ENCODE peak calls at places on chromosomes 2 and 18, in nine cellular contexts. Y is Calu3; B is DMS 273 treated with DMSO at 0.1 percent for 48 hours; M is NCI-H1417; X is CD8-positive, alpha-beta T cell; J is naive thymus-derived CD8-positive, alpha-beta T cell; R is esophagus squamous epithelium; E is stimulated activated CD4-positive, alpha-beta T cell treated with anti-CD3 and anti-CD28 coated beads, Interleukin-4, amount 100 ng/mL, for 24 hours; H is M059J. D is an unnamed sample.

GRCh38 chr2:24253303-24253919 is 78.6 kb downstream of the FAM228A start:
- DNase-seq in Y (no peak), E (no peak), H (no peak), X (no peak), M (no peak), R (no peak), J (no peak), B (no peak), D (no peak)

GRCh38 chr2:73020657-73021370 is 50.7 kb downstream of the SFXN5 start:
- DNase-seq in X (no peak), H (peak; percentile 89), J (no peak), B (no peak), E (no peak), R (no peak), Y (no peak), M (no peak), D (no peak)

GRCh38 chr2:75865083-75865482 is 154.4 kb upstream of the GCFC2 start:
- DNase-seq in R (no peak), E (no peak), M (no peak), X (no peak), J (no peak), Y (no peak), B (no peak), H (no peak), D (no peak)

GRCh38 chr2:15734871-15735737 is 143.4 kb downstream of the DDX1 start:
- DNase-seq in J (no peak), M (no peak), R (no peak), B (no peak), E (no peak), Y (no peak), H (no peak), X (no peak), D (no peak)

GRCh38 chr18:34620258-34620861 is 89.7 kb upstream of the DTNA start:
- DNase-seq in J (no peak), R (no peak), H (no peak), E (no peak), B (no peak), M (no peak), X (no peak), Y (no peak), D (no peak)

GRCh38 chr18:30086351-30086750 is 956.2 kb downstream of the DSC3 start:
- DNase-seq in E (no peak), Y (no peak), B (no peak), X (no peak), J (no peak), M (no peak), R (no peak), H (no peak), D (no peak)

GRCh38 chr2:181465686-181466375 is 8.6 kb downstream of the ITGA4 start:
- DNase-seq in B (no peak), H (peak; percentile 59), M (no peak), J (no peak), E (no peak), X (no peak), Y (no peak), R (no peak), D (no peak)

GRCh38 chr2:65530547-65531320 is 98.3 kb upstream of the SPRED2 start:
- DNase-seq in M (no peak), J (no peak), Y (no peak), R (no peak), E (no peak), B (no peak), H (peak; percentile 81), X (no peak), D (no peak)

GRCh38 chr2:66472225-66472843 is 37.4 kb downstream of the MEIS1 start:
- DNase-seq in J (no peak), M (no peak), X (no peak), H (no peak), E (no peak), R (no peak), B (no peak), Y (no peak), D (no peak)

GRCh38 chr2:195830968-195831810 is 174.2 kb downstream of the SLC39A10 start:
- DNase-seq in E (no peak), Y (no peak), B (no peak), X (no peak), H (no peak), M (no peak), R (no peak), J (no peak), D (no peak)

GRCh38 chr2:9800975-9801723 is 42.1 kb upstream of the TAF1B start:
- DNase-seq in Y (peak; percentile 44), R (no peak), E (peak; percentile 66), H (peak; percentile 69), M (no peak), J (peak; percentile 52), X (peak; percentile 43), B (no peak), D (no peak)

GRCh38 chr2:28608061-28608828 is 112.4 kb downstream of the PLB1 start:
- DNase-seq in X (no peak), E (no peak), M (no peak), B (peak; percentile 94), J (no peak), R (no peak), H (no peak), Y (no peak), D (no peak)

GRCh38 chr2:64839844-64840243 is 149.4 kb upstream of the SLC1A4 start:
- DNase-seq in B (no peak), Y (no peak), R (no peak), J (peak; percentile 70), E (no peak), X (no peak), H (no peak), M (no peak), D (no peak)

GRCh38 chr18:29418136-29418535 is 1241.2 kb upstream of the CDH2 start:
- DNase-seq in H (peak; percentile 83), X (no peak), R (no peak), J (no peak), M (no peak), Y (no peak), E (no peak), B (no peak), D (no peak)

GRCh38 chr2:37890893-37891495 is 34.1 kb upstream of the RMDN2 start:
- DNase-seq in E (peak; percentile 76), X (peak; percentile 68), H (peak; percentile 64), J (peak; percentile 78), M (peak; percentile 83), R (no peak), B (no peak), Y (peak; percentile 80), D (peak; percentile 72)

GRCh38 chr2:58730764-58731487 is 489.8 kb upstream of the FANCL start:
- DNase-seq in B (no peak), Y (no peak), E (no peak), X (no peak), J (no peak), H (no peak), M (no peak), R (no peak), D (no peak)

GRCh38 chr18:50696436-50696835 is 123.4 kb downstream of the MRO start:
- DNase-seq in H (no peak), J (no peak), B (peak; percentile 12), M (peak; percentile 95), R (no peak), X (no peak), E (no peak), Y (no peak), D (no peak)

GRCh38 chr2:16381511-16381910 is 284.1 kb downstream of the CYRIA start:
- DNase-seq in M (no peak), E (no peak), Y (no peak), J (no peak), H (no peak), B (no peak), R (no peak), X (no peak), D (no peak)

GRCh38 chr2:24768601-24769000 is 24.6 kb downstream of the PTRHD1 start:
- DNase-seq in M (no peak), B (no peak), X (no peak), J (no peak), E (no peak), Y (no peak), H (no peak), R (no peak), D (no peak)

GRCh38 chr2:192148620-192149321 is 46.0 kb downstream of the TMEFF2 start:
- DNase-seq in H (peak; percentile 65), B (no peak), E (no peak), R (no peak), Y (no peak), X (no peak), M (peak; percentile 17), J (no peak), D (no peak)

D was measured in progenitor cell of endocrine pancreas.